ENCODE peak calls at places on chromosomes 2 and 18, in seven cellular contexts. D is CD8-positive, alpha-beta T cell; R is WTC11; X is stimulated activated CD4-positive, alpha-beta T cell treated with anti-CD3 and anti-CD28 coated beads, Interleukin-12 subunit alpha, Interleukin-12 subunit beta, amount 100 ng/mL, for 48 hours; W is NCI-H1436; H is fibroblast of the aortic adventitia; C is pons. N is an unnamed sample.

GRCh38 chr2:68167186-68167585 is 9.5 kb downstream of the PNO1 start:
- DNase-seq in D (no peak), R (no peak), X (no peak), W (no peak), H (peak), C (no peak), N (no peak)

GRCh38 chr2:173571021-173571821 is 216.5 kb downstream of the CDCA7 start:
- DNase-seq in D (no peak), R (no peak), X (no peak), W (peak), H (peak), C (peak), N (peak)

GRCh38 chr18:61845212-61845611 is 47.6 kb downstream of the RNF152 start:
- DNase-seq in D (no peak), R (no peak), X (no peak), W (no peak), H (no peak), C (no peak), N (no peak)

GRCh38 chr2:167140767-167141166 is 252.5 kb downstream of the XIRP2 start:
- DNase-seq in D (no peak), R (no peak), X (no peak), W (no peak), H (peak), C (no peak), N (no peak)

GRCh38 chr2:129301431-129301913 is 678.0 kb upstream of the RAB6C start:
- DNase-seq in D (no peak), R (no peak), X (no peak), W (no peak), H (no peak), C (peak), N (no peak)

GRCh38 chr18:74234326-74235171 is 57.2 kb downstream of the CYB5A start:
- DNase-seq in D (no peak), R (no peak), X (no peak), W (no peak), H (peak), C (no peak), N (no peak)

GRCh38 chr2:134408791-134409190 is 154.9 kb downstream of the MGAT5 start:
- DNase-seq in D (no peak), R (no peak), X (no peak), W (no peak), H (peak), C (no peak), N (no peak)

GRCh38 chr2:10220045-10220444 is 82.7 kb upstream of the HPCAL1 start:
- DNase-seq in D (no peak), R (no peak), X (no peak), W (no peak), H (no peak), C (no peak), N (no peak)